ENCODE peak calls at places on chromosome 15, in five cellular contexts. One of them, this sample, is unnamed.
A peak's percentile ranks its signal among the peaks of the same experiment; 100 is the strongest.

GRCh38 chr15:76999996-77000395 is 5.1 kb downstream of the PSTPIP1 start:
- DNase-seq in NAMALWA: no peak
- DNase-seq in AG08395: no peak
- DNase-seq in T-helper 2 cell: no peak
- DNase-seq in effector memory CD8-positive, alpha-beta T cell: no peak
- DNase-seq in this sample: peak; percentile 32

GRCh38 chr15:88396382-88396781 is 70.8 kb downstream of the MRPL46 start:
- DNase-seq in NAMALWA: no peak
- DNase-seq in AG08395: no peak
- DNase-seq in effector memory CD8-positive, alpha-beta T cell: no peak
- DNase-seq in T-helper 2 cell: no peak
- DNase-seq in this sample: no peak

GRCh38 chr15:71385026-71385425 is 269.8 kb downstream of the THSD4 start:
- DNase-seq in NAMALWA: no peak
- DNase-seq in T-helper 2 cell: no peak
- DNase-seq in effector memory CD8-positive, alpha-beta T cell: no peak
- DNase-seq in AG08395: no peak
- DNase-seq in this sample: no peak

GRCh38 chr15:99931703-99932603 is 198.7 kb upstream of the LYSMD4 start:
- DNase-seq in AG08395: no peak
- DNase-seq in T-helper 2 cell: no peak
- DNase-seq in NAMALWA: no peak
- DNase-seq in effector memory CD8-positive, alpha-beta T cell: no peak
- DNase-seq in this sample: no peak

GRCh38 chr15:92059036-92059970 is 205.8 kb downstream of the SLCO3A1 start:
- DNase-seq in T-helper 2 cell: no peak
- DNase-seq in NAMALWA: no peak
- DNase-seq in AG08395: no peak
- DNase-seq in effector memory CD8-positive, alpha-beta T cell: no peak
- DNase-seq in this sample: no peak

GRCh38 chr15:42283671-42284070 is 10.4 kb upstream of the TMEM87A start:
- DNase-seq in effector memory CD8-positive, alpha-beta T cell: no peak
- DNase-seq in AG08395: no peak
- DNase-seq in NAMALWA: no peak
- DNase-seq in T-helper 2 cell: no peak
- DNase-seq in this sample: no peak

GRCh38 chr15:92617197-92618037 is 38.2 kb downstream of the FAM174B start:
- DNase-seq in NAMALWA: no peak
- DNase-seq in T-helper 2 cell: no peak
- DNase-seq in effector memory CD8-positive, alpha-beta T cell: no peak
- DNase-seq in AG08395: peak; percentile 52
- DNase-seq in this sample: no peak

GRCh38 chr15:64703632-64703959 is 71.8 kb downstream of the RBPMS2 start:
- DNase-seq in AG08395: no peak
- DNase-seq in NAMALWA: peak; percentile 32
- DNase-seq in T-helper 2 cell: no peak
- DNase-seq in effector memory CD8-positive, alpha-beta T cell: no peak
- DNase-seq in this sample: no peak

GRCh38 chr15:47384316-47384715 is 333.0 kb upstream of the SEMA6D start:
- DNase-seq in NAMALWA: no peak
- DNase-seq in AG08395: peak; percentile 91
- DNase-seq in T-helper 2 cell: no peak
- DNase-seq in effector memory CD8-positive, alpha-beta T cell: no peak
- DNase-seq in this sample: no peak

GRCh38 chr15:66748320-66748779 is 46.3 kb downstream of the SMAD6 start:
- DNase-seq in NAMALWA: no peak
- DNase-seq in effector memory CD8-positive, alpha-beta T cell: no peak
- DNase-seq in T-helper 2 cell: no peak
- DNase-seq in AG08395: peak; percentile 63
- DNase-seq in this sample: no peak

GRCh38 chr15:84001037-84001436 is 234.5 kb upstream of the GOLGA6L4 start:
- DNase-seq in NAMALWA: no peak
- DNase-seq in AG08395: no peak
- DNase-seq in T-helper 2 cell: no peak
- DNase-seq in effector memory CD8-positive, alpha-beta T cell: no peak
- DNase-seq in this sample: no peak

GRCh38 chr15:89756897-89757296 is 5.8 kb upstream of the MESP1 start:
- DNase-seq in T-helper 2 cell: no peak
- DNase-seq in AG08395: no peak
- DNase-seq in NAMALWA: no peak
- DNase-seq in effector memory CD8-positive, alpha-beta T cell: no peak
- DNase-seq in this sample: no peak

GRCh38 chr15:56980474-56980873 is 62.0 kb downstream of the TCF12 start:
- DNase-seq in T-helper 2 cell: no peak
- DNase-seq in AG08395: no peak
- DNase-seq in NAMALWA: no peak
- DNase-seq in effector memory CD8-positive, alpha-beta T cell: no peak
- DNase-seq in this sample: no peak

GRCh38 chr15:87547470-87548181 is 708.9 kb downstream of the NTRK3 start:
- DNase-seq in AG08395: no peak
- DNase-seq in NAMALWA: no peak
- DNase-seq in T-helper 2 cell: no peak
- DNase-seq in effector memory CD8-positive, alpha-beta T cell: no peak
- DNase-seq in this sample: no peak

GRCh38 chr15:99051308-99051707 is 43.7 kb upstream of the PGPEP1L start:
- DNase-seq in T-helper 2 cell: no peak
- DNase-seq in NAMALWA: no peak
- DNase-seq in AG08395: no peak
- DNase-seq in effector memory CD8-positive, alpha-beta T cell: no peak
- DNase-seq in this sample: no peak

GRCh38 chr15:27866505-27867165 is 232.5 kb downstream of the OCA2 start:
- DNase-seq in AG08395: no peak
- DNase-seq in NAMALWA: no peak
- DNase-seq in effector memory CD8-positive, alpha-beta T cell: no peak
- DNase-seq in T-helper 2 cell: no peak
- DNase-seq in this sample: no peak

GRCh38 chr15:50979041-50979440 is 70.6 kb downstream of the AP4E1 start:
- DNase-seq in effector memory CD8-positive, alpha-beta T cell: no peak
- DNase-seq in T-helper 2 cell: no peak
- DNase-seq in AG08395: peak; percentile 25
- DNase-seq in NAMALWA: no peak
- DNase-seq in this sample: no peak

GRCh38 chr15:63474810-63475316 is 29.5 kb upstream of the USP3 start:
- DNase-seq in effector memory CD8-positive, alpha-beta T cell: no peak
- DNase-seq in NAMALWA: peak; percentile 91
- DNase-seq in T-helper 2 cell: no peak
- DNase-seq in AG08395: no peak
- DNase-seq in this sample: no peak

GRCh38 chr15:90680371-90680935 is 36.7 kb upstream of the BLM start:
- DNase-seq in NAMALWA: no peak
- DNase-seq in effector memory CD8-positive, alpha-beta T cell: no peak
- DNase-seq in T-helper 2 cell: no peak
- DNase-seq in AG08395: peak; percentile 91
- DNase-seq in this sample: no peak

GRCh38 chr15:51494411-51495314 is 127.9 kb downstream of the DMXL2 start:
- DNase-seq in AG08395: no peak
- DNase-seq in T-helper 2 cell: no peak
- DNase-seq in effector memory CD8-positive, alpha-beta T cell: no peak
- DNase-seq in NAMALWA: no peak
- DNase-seq in this sample: no peak

GRCh38 chr15:36911322-36911944 is 188.9 kb downstream of the MEIS2 start:
- DNase-seq in T-helper 2 cell: no peak
- DNase-seq in effector memory CD8-positive, alpha-beta T cell: no peak
- DNase-seq in AG08395: peak; percentile 24
- DNase-seq in NAMALWA: no peak
- DNase-seq in this sample: no peak

GRCh38 chr15:45704329-45705249 is 69.8 kb downstream of the SQOR start:
- DNase-seq in AG08395: peak; percentile 9
- DNase-seq in T-helper 2 cell: no peak
- DNase-seq in NAMALWA: no peak
- DNase-seq in effector memory CD8-positive, alpha-beta T cell: no peak
- DNase-seq in this sample: no peak

GRCh38 chr15:88658972-88659931 is 20.4 kb downstream of the ISG20 start:
- DNase-seq in effector memory CD8-positive, alpha-beta T cell: no peak
- DNase-seq in NAMALWA: no peak
- DNase-seq in AG08395: peak; percentile 73
- DNase-seq in T-helper 2 cell: no peak
- DNase-seq in this sample: no peak

GRCh38 chr15:85542895-85543331 is 162.5 kb downstream of the AKAP13 start:
- DNase-seq in effector memory CD8-positive, alpha-beta T cell: no peak
- DNase-seq in T-helper 2 cell: no peak
- DNase-seq in NAMALWA: no peak
- DNase-seq in AG08395: no peak
- DNase-seq in this sample: no peak

GRCh38 chr15:70783610-70784021 is 20.3 kb upstream of the UACA start:
- DNase-seq in AG08395: no peak
- DNase-seq in T-helper 2 cell: no peak
- DNase-seq in NAMALWA: no peak
- DNase-seq in effector memory CD8-positive, alpha-beta T cell: no peak
- DNase-seq in this sample: no peak

GRCh38 chr15:82572311-82572710 is 32.1 kb upstream of the RPS17 start:
- DNase-seq in NAMALWA: no peak
- DNase-seq in effector memory CD8-positive, alpha-beta T cell: no peak
- DNase-seq in T-helper 2 cell: no peak
- DNase-seq in AG08395: no peak
- DNase-seq in this sample: no peak